ENCODE peak calls at places on chromosomes 16 and 17, in nine cellular contexts. One of them, this sample, is unnamed.

GRCh38 chr17:18027280-18027679 is 11.7 kb downstream of the ATPAF2 start:
- DNase-seq in vagina: no peak
- DNase-seq in MM.1S: no peak
- DNase-seq in A549: no peak
- DNase-seq in spleen: no peak
- DNase-seq in SK-N-SH: no peak
- DNase-seq in HCT116: no peak
- DNase-seq in psoas muscle: peak; percentile 56
- DNase-seq in ovary: no peak
- DNase-seq in this sample: no peak

GRCh38 chr17:16516594-16517018 is 24.6 kb upstream of the LRRC75A start:
- DNase-seq in vagina: no peak
- DNase-seq in MM.1S: no peak
- DNase-seq in A549: peak; percentile 47
- DNase-seq in spleen: no peak
- DNase-seq in SK-N-SH: peak; percentile 22
- DNase-seq in HCT116: peak; percentile 22
- DNase-seq in psoas muscle: peak; percentile 38
- DNase-seq in ovary: peak; percentile 50
- DNase-seq in this sample: peak; percentile 74

GRCh38 chr17:64615025-64615677 is 47.0 kb downstream of the SMURF2 start:
- DNase-seq in vagina: no peak
- DNase-seq in MM.1S: no peak
- DNase-seq in A549: no peak
- DNase-seq in spleen: no peak
- DNase-seq in SK-N-SH: no peak
- DNase-seq in HCT116: no peak
- DNase-seq in psoas muscle: no peak
- DNase-seq in ovary: no peak
- DNase-seq in this sample: peak; percentile 73

GRCh38 chr17:48055531-48056245 is 7.5 kb downstream of the NFE2L1 start:
- DNase-seq in vagina: no peak
- DNase-seq in MM.1S: peak; percentile 29
- DNase-seq in A549: peak; percentile 78
- DNase-seq in spleen: peak; percentile 34
- DNase-seq in SK-N-SH: no peak
- DNase-seq in HCT116: peak; percentile 73
- DNase-seq in psoas muscle: no peak
- DNase-seq in ovary: no peak
- DNase-seq in this sample: no peak

GRCh38 chr16:1014771-1015495 is 33.4 kb downstream of the SOX8 start:
- DNase-seq in vagina: no peak
- DNase-seq in MM.1S: no peak
- DNase-seq in A549: no peak
- DNase-seq in spleen: no peak
- DNase-seq in SK-N-SH: no peak
- DNase-seq in HCT116: no peak
- DNase-seq in psoas muscle: no peak
- DNase-seq in ovary: no peak
- DNase-seq in this sample: no peak

GRCh38 chr17:43655702-43656275 is 5.9 kb downstream of the MEOX1 start:
- DNase-seq in vagina: no peak
- DNase-seq in MM.1S: no peak
- DNase-seq in A549: no peak
- DNase-seq in spleen: no peak
- DNase-seq in SK-N-SH: no peak
- DNase-seq in HCT116: no peak
- DNase-seq in psoas muscle: no peak
- DNase-seq in ovary: no peak
- DNase-seq in this sample: no peak

GRCh38 chr17:72812823-72813222 is 279.7 kb downstream of the SLC39A11 start:
- DNase-seq in vagina: no peak
- DNase-seq in MM.1S: no peak
- DNase-seq in A549: no peak
- DNase-seq in spleen: no peak
- DNase-seq in SK-N-SH: no peak
- DNase-seq in HCT116: peak; percentile 51
- DNase-seq in psoas muscle: no peak
- DNase-seq in ovary: no peak
- DNase-seq in this sample: no peak

GRCh38 chr16:51950118-51950517 is 596.8 kb downstream of the TOX3 start:
- DNase-seq in vagina: no peak
- DNase-seq in MM.1S: no peak
- DNase-seq in A549: no peak
- DNase-seq in spleen: no peak
- DNase-seq in SK-N-SH: no peak
- DNase-seq in HCT116: no peak
- DNase-seq in psoas muscle: no peak
- DNase-seq in ovary: no peak
- DNase-seq in this sample: no peak

GRCh38 chr17:75654176-75654575 is 12.8 kb downstream of the RECQL5 start:
- DNase-seq in vagina: no peak
- DNase-seq in MM.1S: no peak
- DNase-seq in A549: peak; percentile 60
- DNase-seq in spleen: no peak
- DNase-seq in SK-N-SH: no peak
- DNase-seq in HCT116: no peak
- DNase-seq in psoas muscle: no peak
- DNase-seq in ovary: no peak
- DNase-seq in this sample: peak; percentile 15

GRCh38 chr16:9874233-9874632 is 308.0 kb downstream of the GRIN2A start:
- DNase-seq in vagina: no peak
- DNase-seq in MM.1S: no peak
- DNase-seq in A549: no peak
- DNase-seq in spleen: no peak
- DNase-seq in SK-N-SH: no peak
- DNase-seq in HCT116: no peak
- DNase-seq in psoas muscle: no peak
- DNase-seq in ovary: no peak
- DNase-seq in this sample: no peak

GRCh38 chr17:81332949-81333570 is 38.0 kb upstream of the SLC38A10 start:
- DNase-seq in vagina: no peak
- DNase-seq in MM.1S: no peak
- DNase-seq in A549: no peak
- DNase-seq in spleen: no peak
- DNase-seq in SK-N-SH: no peak
- DNase-seq in HCT116: no peak
- DNase-seq in psoas muscle: no peak
- DNase-seq in ovary: no peak
- DNase-seq in this sample: no peak

GRCh38 chr16:81585785-81586184 is 141.2 kb downstream of the CMIP start:
- DNase-seq in vagina: no peak
- DNase-seq in MM.1S: no peak
- DNase-seq in A549: peak; percentile 76
- DNase-seq in spleen: no peak
- DNase-seq in SK-N-SH: no peak
- DNase-seq in HCT116: peak; percentile 64
- DNase-seq in psoas muscle: no peak
- DNase-seq in ovary: no peak
- DNase-seq in this sample: no peak

GRCh38 chr17:59746849-59747445 is 39.5 kb downstream of the VMP1 start:
- DNase-seq in vagina: no peak
- DNase-seq in MM.1S: peak; percentile 23
- DNase-seq in A549: peak; percentile 82
- DNase-seq in spleen: no peak
- DNase-seq in SK-N-SH: peak; percentile 44
- DNase-seq in HCT116: no peak
- DNase-seq in psoas muscle: no peak
- DNase-seq in ovary: no peak
- DNase-seq in this sample: peak; percentile 81

GRCh38 chr17:33285413-33285812 is 7.7 kb downstream of the ASIC2 start:
- DNase-seq in vagina: no peak
- DNase-seq in MM.1S: no peak
- DNase-seq in A549: no peak
- DNase-seq in spleen: no peak
- DNase-seq in SK-N-SH: no peak
- DNase-seq in HCT116: no peak
- DNase-seq in psoas muscle: no peak
- DNase-seq in ovary: no peak
- DNase-seq in this sample: no peak
- TF ChIP-seq CTCF in vagina: no peak
- TF ChIP-seq CTCF in MM.1S: no peak
- TF ChIP-seq CTCF in A549: no peak
- TF ChIP-seq CTCF in spleen: no peak
- TF ChIP-seq CTCF in SK-N-SH: no peak
- TF ChIP-seq CTCF in HCT116: no peak
- TF ChIP-seq CTCF in psoas muscle: no peak
- TF ChIP-seq CTCF in ovary: no peak
- TF ChIP-seq CTCF in this sample: no peak

GRCh38 chr17:76685846-76686245 is 24.9 kb downstream of the MXRA7 start:
- DNase-seq in vagina: no peak
- DNase-seq in MM.1S: no peak
- DNase-seq in A549: no peak
- DNase-seq in spleen: no peak
- DNase-seq in SK-N-SH: no peak
- DNase-seq in HCT116: no peak
- DNase-seq in psoas muscle: no peak
- DNase-seq in ovary: no peak
- DNase-seq in this sample: no peak
- H3K4me3 ChIP-seq in vagina: no peak overlapping the region
- H3K4me3 ChIP-seq in MM.1S: no peak overlapping the region
- H3K4me3 ChIP-seq in A549: no peak overlapping the region
- H3K4me3 ChIP-seq in spleen: no peak overlapping the region
- H3K4me3 ChIP-seq in SK-N-SH: no peak overlapping the region
- H3K4me3 ChIP-seq in HCT116: no peak overlapping the region
- H3K4me3 ChIP-seq in psoas muscle: no peak overlapping the region
- H3K4me3 ChIP-seq in ovary: no peak overlapping the region
- H3K4me3 ChIP-seq in this sample: no peak overlapping the region

DNA sequence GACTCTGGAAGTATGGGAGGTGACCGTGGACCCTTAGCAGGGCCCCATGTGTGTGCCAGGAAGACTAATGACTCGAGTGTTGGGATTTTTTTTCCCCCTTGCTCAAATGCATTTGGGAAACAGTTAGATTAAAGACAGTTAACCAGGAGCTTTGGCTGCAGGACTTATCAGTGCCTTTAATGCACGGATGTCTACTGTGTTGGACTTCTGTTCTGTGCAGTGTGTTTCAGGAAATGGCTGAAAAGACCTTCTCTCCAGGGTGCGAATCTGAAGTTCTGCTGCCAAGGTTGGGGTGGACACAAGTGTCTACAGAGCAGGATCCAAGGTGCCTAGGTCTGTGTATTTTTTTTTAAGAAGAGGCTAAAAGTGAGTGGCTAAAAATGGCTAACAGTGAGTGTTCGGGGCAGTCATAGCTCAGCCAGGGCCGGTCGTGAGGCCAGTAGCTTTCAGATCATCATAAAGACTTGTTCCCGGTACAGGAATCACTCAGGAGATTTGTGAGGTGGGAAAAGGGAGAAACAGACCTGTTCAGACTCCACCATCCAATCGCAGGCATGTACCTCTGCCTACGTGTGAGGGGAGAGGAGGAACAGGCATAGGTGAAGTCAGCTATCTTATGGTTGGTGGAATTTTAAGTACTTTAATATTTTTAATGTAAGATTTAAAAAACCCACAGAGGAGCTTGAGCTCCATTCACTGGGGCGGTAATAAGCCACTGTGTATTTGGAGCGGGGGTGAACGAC is 82.4 kb upstream of the CIBAR2 start:
- DNase-seq in vagina: no peak
- DNase-seq in MM.1S: no peak
- DNase-seq in A549: no peak
- DNase-seq in spleen: no peak
- DNase-seq in SK-N-SH: no peak
- DNase-seq in HCT116: no peak
- DNase-seq in psoas muscle: no peak
- DNase-seq in ovary: no peak
- DNase-seq in this sample: no peak
- H3K27ac ChIP-seq in vagina: no peak overlapping the region
- H3K27ac ChIP-seq in MM.1S: no peak overlapping the region
- H3K27ac ChIP-seq in A549: no peak overlapping the region
- H3K27ac ChIP-seq in spleen: peak overlapping the region; percentile 69
- H3K27ac ChIP-seq in SK-N-SH: no peak overlapping the region
- H3K27ac ChIP-seq in HCT116: no peak overlapping the region
- H3K27ac ChIP-seq in psoas muscle: no peak overlapping the region
- H3K27ac ChIP-seq in ovary: no peak overlapping the region
- H3K27ac ChIP-seq in this sample: no peak overlapping the region

GRCh38 chr16:49283376-49284049 is 1.9 kb upstream of the CBLN1 start:
- DNase-seq in vagina: no peak
- DNase-seq in MM.1S: no peak
- DNase-seq in A549: no peak
- DNase-seq in spleen: no peak
- DNase-seq in SK-N-SH: no peak
- DNase-seq in HCT116: no peak
- DNase-seq in psoas muscle: no peak
- DNase-seq in ovary: no peak
- DNase-seq in this sample: no peak

GRCh38 chr16:49280861-49281331 is 742 bp downstream of the CBLN1 start:
- DNase-seq in vagina: no peak
- DNase-seq in MM.1S: no peak
- DNase-seq in A549: no peak
- DNase-seq in spleen: no peak
- DNase-seq in SK-N-SH: peak; percentile 34
- DNase-seq in HCT116: no peak
- DNase-seq in psoas muscle: no peak
- DNase-seq in ovary: no peak
- DNase-seq in this sample: no peak

GRCh38 chr16:49281481-49281842 is at the start of gene CBLN1:
- DNase-seq in vagina: no peak
- DNase-seq in MM.1S: no peak
- DNase-seq in A549: no peak
- DNase-seq in spleen: no peak
- DNase-seq in SK-N-SH: no peak
- DNase-seq in HCT116: no peak
- DNase-seq in psoas muscle: no peak
- DNase-seq in ovary: no peak
- DNase-seq in this sample: no peak

GRCh38 chr16:49282690-49283375 is 1.2 kb upstream of the CBLN1 start:
- DNase-seq in vagina: no peak
- DNase-seq in MM.1S: peak; percentile 28
- DNase-seq in A549: no peak
- DNase-seq in spleen: no peak
- DNase-seq in SK-N-SH: peak; percentile 78
- DNase-seq in HCT116: no peak
- DNase-seq in psoas muscle: no peak
- DNase-seq in ovary: no peak
- DNase-seq in this sample: no peak

DNA sequence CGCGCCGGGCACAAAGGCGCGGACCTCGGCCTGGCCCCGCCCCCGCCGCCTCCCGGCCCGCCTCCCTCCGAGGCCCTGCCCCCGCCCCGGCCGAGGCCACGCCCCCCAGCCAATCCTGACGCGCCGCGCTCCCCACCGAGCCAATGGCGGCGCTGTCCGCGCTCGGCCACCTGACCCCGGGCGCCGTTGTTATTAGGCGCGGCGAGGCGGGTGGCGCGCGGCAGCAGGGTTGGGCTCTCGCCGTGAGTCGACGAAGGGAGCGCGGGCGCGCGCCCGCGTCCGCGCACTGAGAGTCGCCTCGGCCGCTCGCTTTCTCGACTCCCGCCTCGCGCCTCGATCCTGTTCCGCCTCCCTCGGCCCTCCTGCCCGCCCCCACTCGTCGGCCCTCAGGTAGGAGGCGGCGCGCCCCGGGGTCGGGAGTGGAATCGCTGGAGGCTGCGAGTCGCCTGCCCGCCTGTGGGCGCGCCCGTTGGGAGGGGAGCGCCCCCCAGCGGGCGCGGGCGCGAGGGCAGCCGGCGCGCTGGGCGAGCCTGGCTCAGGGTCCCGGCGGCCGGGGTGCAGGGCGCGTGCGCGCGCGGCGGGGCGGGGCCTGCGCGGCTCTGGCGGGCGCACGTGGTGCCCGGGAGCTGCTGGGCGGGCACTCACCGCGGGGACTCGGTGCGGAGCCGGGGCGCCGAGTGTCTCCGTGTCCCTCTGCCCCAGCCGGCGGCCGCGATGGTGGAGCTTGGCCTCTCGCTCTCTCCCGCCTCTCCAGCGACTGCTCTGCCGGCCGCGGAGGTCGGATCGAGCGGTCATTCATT is 405 bp upstream of the CBLN1 start:
- DNase-seq in vagina: no peak
- DNase-seq in MM.1S: peak; percentile 96
- DNase-seq in A549: peak; percentile 85
- DNase-seq in spleen: peak; percentile 84
- DNase-seq in SK-N-SH: peak; percentile 100
- DNase-seq in HCT116: no peak
- DNase-seq in psoas muscle: peak; percentile 81
- DNase-seq in ovary: peak; percentile 59
- DNase-seq in this sample: peak; percentile 76
- TF ChIP-seq CTCF in vagina: no peak
- TF ChIP-seq CTCF in MM.1S: peak; percentile 39
- TF ChIP-seq CTCF in A549: peak; percentile 53
- TF ChIP-seq CTCF in spleen: peak; percentile 26
- TF ChIP-seq CTCF in SK-N-SH: peak; percentile 53
- TF ChIP-seq CTCF in HCT116: no peak
- TF ChIP-seq CTCF in psoas muscle: peak; percentile 20
- TF ChIP-seq CTCF in ovary: no peak
- TF ChIP-seq CTCF in this sample: peak; percentile 7

This sample was measured in cardiac muscle cell.